ENCODE peak calls at places on chromosomes 16 and 17, in six cellular contexts. P is tibial artery; S is fibroblast of mammary gland; I is mucosa of descending colon; D is stomach; G is activated CD8-positive, alpha-beta T cell treated with anti-CD3 and anti-CD28 coated beads for 36 hours. X is an unnamed sample.

GRCh38 chr17:4938670-4939553 is 934 bp downstream of the SLC25A11 start:
- DNase-seq in S (no peak), G (no peak), P (no peak), I (no peak), D (no peak), X (no peak)

GRCh38 chr16:57430955-57431354 is 16.2 kb downstream of the CIAPIN1 start:
- DNase-seq in P (no peak), D (no peak), S (no peak), G (no peak), I (no peak), X (no peak)

GRCh38 chr16:57260294-57260929 is 15.4 kb downstream of the ARL2BP start:
- DNase-seq in G (peak), I (no peak), S (peak), D (peak), P (peak), X (peak)

GRCh38 chr17:27965224-27965623 is 72.1 kb upstream of the LYRM9 start:
- DNase-seq in I (no peak), G (no peak), S (no peak), D (no peak), P (no peak), X (no peak)

GRCh38 chr17:38447502-38448095 is 19.3 kb downstream of the ARHGAP23 start:
- DNase-seq in S (no peak), D (no peak), P (no peak), I (no peak), G (no peak), X (peak)

GRCh38 chr17:57523926-57524634 is 221.0 kb downstream of the CCDC182 start:
- DNase-seq in P (peak), I (peak), D (peak), S (peak), G (no peak), X (peak)

GRCh38 chr17:71522383-71522782 is 598.4 kb upstream of the SOX9 start:
- DNase-seq in G (no peak), D (no peak), S (no peak), I (no peak), P (no peak), X (no peak)

GRCh38 chr17:14575349-14575966 is 274.6 kb downstream of the HS3ST3B1 start:
- DNase-seq in P (no peak), I (no peak), S (peak), D (no peak), G (no peak), X (no peak)

GRCh38 chr16:84228321-84228838 is 11.4 kb downstream of the KCNG4 start:
- DNase-seq in D (no peak), P (peak), G (no peak), S (peak), I (peak), X (peak)

GRCh38 chr17:57875109-57876022 is 25.5 kb upstream of the MRPS23 start:
- DNase-seq in I (peak), S (peak), D (peak), G (no peak), P (peak), X (peak)

GRCh38 chr16:54281535-54282201 is 4.9 kb downstream of the IRX3 start:
- DNase-seq in P (peak), G (no peak), S (no peak), I (peak), D (no peak), X (no peak)

GRCh38 chr17:33164556-33164881 is 128.6 kb downstream of the ASIC2 start:
- DNase-seq in P (no peak), S (no peak), I (no peak), G (no peak), D (no peak), X (no peak)

GRCh38 chr16:31700200-31700529 is 172.5 kb downstream of the AHSP start:
- DNase-seq in P (no peak), S (no peak), I (no peak), D (no peak), G (no peak), X (no peak)

GRCh38 chr17:1089915-1090314 is 89.9 kb downstream of the ABR start:
- DNase-seq in D (peak), P (peak), S (no peak), G (no peak), I (no peak), X (no peak)

GRCh38 chr17:29250666-29251065 is 4.0 kb downstream of the CRYBA1 start:
- DNase-seq in I (no peak), P (no peak), G (no peak), S (peak), D (no peak), X (no peak)

GRCh38 chr17:2105663-2106062 is 50.8 kb downstream of the HIC1 start:
- DNase-seq in D (no peak), G (no peak), P (no peak), S (no peak), I (no peak), X (no peak)

GRCh38 chr17:31731119-31731518 is 127.9 kb downstream of the COPRS start:
- DNase-seq in G (no peak), I (no peak), D (no peak), S (no peak), P (no peak), X (no peak)

GRCh38 chr16:71628810-71629209 is 2.8 kb downstream of the MARVELD3 start:
- DNase-seq in P (no peak), D (no peak), G (no peak), S (peak), I (no peak), X (no peak)

GRCh38 chr16:57262841-57263584 is 18.0 kb downstream of the ARL2BP start:
- DNase-seq in I (no peak), G (no peak), P (peak), D (peak), S (no peak), X (no peak)

GRCh38 chr17:74458835-74459234 is 7.6 kb upstream of the CD300A start:
- DNase-seq in I (no peak), D (no peak), S (no peak), P (no peak), G (no peak), X (no peak)

GRCh38 chr16:20857281-20857680 is 42.9 kb downstream of the DCUN1D3 start:
- DNase-seq in D (no peak), P (no peak), I (no peak), G (no peak), S (no peak), X (no peak)

GRCh38 chr16:87963400-87963799 is 12.2 kb downstream of the BANP start:
- DNase-seq in D (no peak), P (no peak), S (peak), G (peak), I (no peak), X (no peak)

GRCh38 chr17:76523084-76524037 is 14.1 kb downstream of the CYGB start:
- DNase-seq in G (peak), P (no peak), S (peak), D (peak), I (peak), X (peak)

GRCh38 chr16:17416461-17417221 is 54.1 kb downstream of the XYLT1 start:
- DNase-seq in P (no peak), I (no peak), G (peak), D (no peak), S (peak), X (no peak)

GRCh38 chr17:61587242-61587641 is 3.8 kb downstream of the NACA2 start:
- DNase-seq in G (no peak), I (no peak), S (no peak), P (no peak), D (no peak), X (no peak)

GRCh38 chr16:89314357-89314756 is 96.9 kb downstream of the ZNF778 start:
- DNase-seq in S (no peak), G (peak), I (no peak), P (no peak), D (no peak), X (no peak)

GRCh38 chr17:44792276-44792675 is 33.5 kb downstream of the ADAM11 start:
- DNase-seq in P (peak), G (no peak), I (no peak), D (no peak), S (peak), X (no peak)

GRCh38 chr17:80850817-80851216 is 140.8 kb upstream of the CHMP6 start:
- DNase-seq in S (no peak), G (no peak), D (no peak), P (no peak), I (no peak), X (no peak)

GRCh38 chr16:424033-424622 is 1.3 kb upstream of the RAB11FIP3 start:
- DNase-seq in G (no peak), D (peak), I (no peak), S (peak), P (peak), X (no peak)

GRCh38 chr16:14302031-14302398 is 230.9 kb downstream of the MRTFB start:
- DNase-seq in S (peak), G (peak), P (peak), D (peak), I (peak), X (peak)

GRCh38 chr16:12500771-12501170 is 302.9 kb downstream of the CPPED1 start:
- DNase-seq in I (peak), D (peak), G (peak), S (no peak), P (no peak), X (peak)

GRCh38 chr16:78879046-78879445 is 721.5 kb downstream of the MAF start:
- DNase-seq in P (no peak), S (no peak), D (no peak), G (no peak), I (no peak), X (no peak)

DNA sequence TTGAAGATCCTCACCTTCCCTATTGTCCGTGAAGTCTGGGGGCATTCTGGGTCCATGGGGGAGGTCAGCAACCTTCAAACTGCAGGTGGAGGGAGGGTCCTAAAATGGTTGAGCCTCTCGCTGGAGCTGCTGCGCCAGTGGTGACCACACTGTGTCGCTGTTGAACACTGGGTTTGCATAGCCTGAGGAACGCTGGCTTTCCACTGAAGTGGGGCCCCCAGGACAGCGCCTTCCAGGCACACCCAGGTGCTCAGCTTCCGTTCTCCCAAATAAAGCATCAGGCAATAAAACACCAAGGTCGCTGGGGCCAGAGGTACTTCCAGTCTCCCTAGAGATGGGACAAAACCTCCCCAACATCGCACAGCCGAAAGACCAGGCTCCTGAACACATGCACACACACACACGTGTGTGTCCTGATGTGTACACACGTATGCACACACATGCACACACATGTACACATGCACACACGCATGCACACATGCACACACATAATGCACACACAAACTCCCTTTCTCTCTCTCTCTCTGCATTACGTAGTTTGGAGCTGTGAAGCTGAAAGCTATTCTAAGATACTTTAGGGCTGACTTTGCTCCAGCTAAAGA is 120.6 kb downstream of the IRF8 start:
- DNase-seq in S (no peak), D (no peak), G (peak), P (peak), I (no peak), X (no peak)
- TF ChIP-seq CTCF in S (peak), D (no peak), G (peak), P (no peak), I (no peak), X (peak)

DNA sequence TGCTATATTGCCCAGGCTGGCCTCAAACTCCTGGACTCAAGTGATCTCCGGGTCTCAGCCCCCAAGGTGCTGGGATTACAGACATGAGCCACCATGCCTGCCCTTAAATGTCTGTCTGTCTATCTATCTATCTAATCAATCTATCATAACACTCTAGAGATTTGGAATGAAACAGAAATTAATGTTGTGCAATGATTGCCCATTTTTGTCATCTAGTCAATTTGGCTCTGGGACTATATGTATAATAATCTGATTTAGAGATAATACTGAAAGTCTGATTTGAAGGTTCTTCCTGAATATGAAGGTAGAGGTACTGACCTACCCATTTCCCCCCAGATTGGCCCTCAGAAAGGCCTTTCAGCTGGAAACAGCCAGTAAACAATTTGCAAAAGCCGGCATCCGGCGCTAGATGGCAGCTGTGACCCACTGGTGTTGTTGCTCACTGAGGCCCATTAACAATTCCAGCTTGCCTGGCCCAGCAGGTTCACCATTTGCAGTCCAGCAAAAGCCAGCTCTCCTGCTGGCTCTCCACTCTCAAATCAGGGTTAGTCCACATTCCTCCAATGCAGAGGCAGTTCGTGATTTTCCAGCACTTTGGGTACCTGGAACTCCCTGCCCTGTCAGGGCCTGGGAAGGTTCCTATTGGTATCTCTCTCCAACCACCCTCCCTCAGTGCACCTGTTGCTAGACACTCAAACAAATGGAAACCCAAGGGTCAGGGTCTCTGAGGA is 22.9 kb upstream of the C16orf87 start:
- DNase-seq in P (peak), I (peak), S (peak), D (peak), G (peak), X (peak)
- TF ChIP-seq CTCF in P (peak), I (peak), S (peak), D (no peak), G (peak), X (peak)

GRCh38 chr17:8075574-8076342 is 11.8 kb downstream of the ALOX12B start:
- DNase-seq in P (no peak), S (no peak), D (no peak), G (no peak), I (no peak), X (no peak)
- TF ChIP-seq CTCF in P (no peak), S (no peak), D (no peak), G (no peak), I (no peak), X (no peak)

DNA sequence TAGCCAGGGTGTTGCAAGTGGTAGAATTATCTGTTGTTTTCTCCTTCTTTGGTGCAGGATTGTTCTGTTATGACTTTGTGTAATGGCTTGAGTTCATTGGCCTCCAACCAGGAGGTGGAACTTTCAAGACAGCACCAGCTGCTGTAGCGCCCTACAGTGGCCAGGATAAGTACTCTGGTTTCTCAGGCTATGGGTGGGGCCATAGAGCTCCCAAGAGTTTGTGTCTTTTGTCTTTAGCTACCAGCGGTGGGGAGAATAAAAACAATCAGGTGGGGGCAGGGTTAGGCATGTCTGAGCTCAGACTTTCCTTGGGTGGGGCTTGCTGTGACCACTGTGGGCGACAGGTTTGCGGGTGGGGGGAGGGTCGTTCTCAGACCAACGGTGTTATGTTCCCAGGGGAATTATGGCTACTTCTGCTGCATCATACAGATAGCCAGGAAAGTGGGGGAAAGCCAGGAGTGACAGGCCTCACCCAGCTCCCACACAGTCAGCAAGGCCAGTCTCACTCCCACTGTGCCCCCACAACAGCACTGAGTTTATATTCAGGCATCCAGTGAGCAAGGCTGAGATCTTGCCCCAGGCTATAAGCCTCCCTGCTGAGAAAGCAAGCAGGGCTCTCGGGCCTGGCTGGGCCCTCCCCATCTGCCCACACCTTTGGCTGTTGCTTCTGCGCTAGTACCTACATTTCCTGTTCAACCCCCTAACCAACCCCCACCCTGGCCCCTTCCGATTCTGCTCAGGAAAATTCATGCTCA is 15.4 kb downstream of the ABCA10 start:
- DNase-seq in I (no peak), P (no peak), S (no peak), D (no peak), G (no peak), X (no peak)
- TF ChIP-seq CTCF in I (no peak), P (no peak), S (no peak), D (no peak), G (no peak), X (no peak)

GRCh38 chr17:43170140-43170765 is 761 bp upstream of the NBR1 start:
- DNase-seq in D (peak), P (peak), S (peak), I (peak), G (peak), X (peak)

GRCh38 chr17:43171761-43172487 is 910 bp downstream of the NBR1 start:
- DNase-seq in D (no peak), S (peak), G (peak), I (no peak), P (no peak), X (peak)

GRCh38 chr17:43175213-43176118 is 4.5 kb downstream of the NBR1 start:
- DNase-seq in S (peak), G (no peak), D (no peak), P (no peak), I (no peak), X (no peak)

GRCh38 chr17:43169561-43170139 is 1.4 kb upstream of the NBR1 start:
- DNase-seq in P (peak), I (no peak), S (peak), D (peak), G (peak), X (peak)

GRCh38 chr17:43170766-43171681 is at the start of gene NBR1:
- DNase-seq in S (peak), P (peak), I (peak), D (peak), G (peak), X (peak)
- TF ChIP-seq CTCF in S (no peak), P (no peak), I (no peak), D (no peak), G (no peak), X (no peak)

DNA sequence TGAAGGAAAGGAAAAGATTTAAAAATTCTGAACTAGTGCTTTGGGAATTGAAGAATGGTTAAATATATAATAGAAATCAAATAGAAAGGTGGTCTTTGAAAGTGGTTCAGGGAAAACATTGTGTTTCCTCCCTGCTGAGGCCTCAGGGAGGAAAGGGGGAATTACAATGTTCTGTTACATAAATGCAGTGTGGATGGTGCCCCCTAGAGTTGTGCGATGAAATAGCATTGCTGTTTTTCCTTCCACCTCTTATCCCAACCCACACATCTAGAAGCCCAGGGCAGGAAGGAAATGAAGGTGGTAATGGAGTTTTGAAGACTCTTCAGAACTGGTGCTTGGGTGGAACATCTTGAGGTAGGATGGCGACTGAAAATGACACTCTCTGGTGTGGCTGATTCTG is 6.4 kb upstream of the TOX3 start:
- DNase-seq in I (no peak), S (no peak), G (no peak), D (no peak), P (no peak), X (no peak)
- TF ChIP-seq CTCF in I (no peak), S (no peak), G (no peak), D (no peak), P (no peak), X (peak)

X was measured in Calu3.